ENCODE peak calls at places on chromosomes 6 and 20, in five cellular contexts. One of them, this sample, is unnamed.
A peak's percentile ranks its signal among the peaks of the same experiment; 100 is the strongest.

GRCh38 chr6:139663996-139664395 is 289.5 kb upstream of the CITED2 start:
- DNase-seq in cardiac muscle cell: no peak
- DNase-seq in IMR-90: no peak
- DNase-seq in ascending aorta: no peak
- DNase-seq in brain microvascular endothelial cell: no peak
- DNase-seq in this sample: no peak

GRCh38 chr20:8589956-8590355 is 457.9 kb downstream of the PLCB1 start:
- DNase-seq in cardiac muscle cell: no peak
- DNase-seq in IMR-90: peak; percentile 63
- DNase-seq in ascending aorta: no peak
- DNase-seq in brain microvascular endothelial cell: peak; percentile 12
- DNase-seq in this sample: no peak

GRCh38 chr20:51570755-51571469 is 28.4 kb upstream of the NFATC2 start:
- DNase-seq in cardiac muscle cell: peak; percentile 47
- DNase-seq in IMR-90: peak; percentile 17
- DNase-seq in ascending aorta: peak; percentile 68
- DNase-seq in brain microvascular endothelial cell: no peak
- DNase-seq in this sample: no peak

GRCh38 chr6:96460052-96460700 is 61.4 kb upstream of the UFL1 start:
- DNase-seq in cardiac muscle cell: no peak
- DNase-seq in IMR-90: no peak
- DNase-seq in ascending aorta: no peak
- DNase-seq in brain microvascular endothelial cell: no peak
- DNase-seq in this sample: peak; percentile 50

GRCh38 chr6:37236921-37237320 is 20.7 kb upstream of the TBC1D22B start:
- DNase-seq in cardiac muscle cell: no peak
- DNase-seq in IMR-90: peak; percentile 39
- DNase-seq in ascending aorta: no peak
- DNase-seq in brain microvascular endothelial cell: peak; percentile 52
- DNase-seq in this sample: peak; percentile 36

GRCh38 chr6:169722362-169723199 is 1.7 kb downstream of the PHF10 start:
- DNase-seq in cardiac muscle cell: peak; percentile 65
- DNase-seq in IMR-90: peak; percentile 88
- DNase-seq in ascending aorta: no peak
- DNase-seq in brain microvascular endothelial cell: peak; percentile 61
- DNase-seq in this sample: peak; percentile 86

GRCh38 chr6:70839286-70840266 is 117.3 kb downstream of the B3GAT2 start:
- DNase-seq in cardiac muscle cell: no peak
- DNase-seq in IMR-90: peak; percentile 26
- DNase-seq in ascending aorta: no peak
- DNase-seq in brain microvascular endothelial cell: no peak
- DNase-seq in this sample: no peak

GRCh38 chr6:80234411-80234810 is 127.9 kb downstream of the BCKDHB start:
- DNase-seq in cardiac muscle cell: no peak
- DNase-seq in IMR-90: peak; percentile 7
- DNase-seq in ascending aorta: no peak
- DNase-seq in brain microvascular endothelial cell: no peak
- DNase-seq in this sample: no peak

GRCh38 chr6:2275207-2275891 is 29.9 kb upstream of the GMDS start:
- DNase-seq in cardiac muscle cell: peak; percentile 18
- DNase-seq in IMR-90: peak; percentile 72
- DNase-seq in ascending aorta: no peak
- DNase-seq in brain microvascular endothelial cell: peak; percentile 10
- DNase-seq in this sample: no peak

GRCh38 chr6:126527016-126527606 is 187.2 kb downstream of the CENPW start:
- DNase-seq in cardiac muscle cell: no peak
- DNase-seq in IMR-90: no peak
- DNase-seq in ascending aorta: no peak
- DNase-seq in brain microvascular endothelial cell: no peak
- DNase-seq in this sample: no peak

GRCh38 chr6:7805088-7805756 is 79.3 kb downstream of the BMP6 start:
- DNase-seq in cardiac muscle cell: no peak
- DNase-seq in IMR-90: no peak
- DNase-seq in ascending aorta: no peak
- DNase-seq in brain microvascular endothelial cell: no peak
- DNase-seq in this sample: no peak

GRCh38 chr6:35411066-35411465 is 41.1 kb upstream of the FANCE start:
- DNase-seq in cardiac muscle cell: no peak
- DNase-seq in IMR-90: no peak
- DNase-seq in ascending aorta: no peak
- DNase-seq in brain microvascular endothelial cell: no peak
- DNase-seq in this sample: no peak

GRCh38 chr6:40387871-40388264 is 199.3 kb downstream of the LRFN2 start:
- DNase-seq in cardiac muscle cell: no peak
- DNase-seq in IMR-90: no peak
- DNase-seq in ascending aorta: no peak
- DNase-seq in brain microvascular endothelial cell: no peak
- DNase-seq in this sample: no peak

GRCh38 chr20:58774214-58774613 is 76.5 kb downstream of the GNAS-AS1 start:
- DNase-seq in cardiac muscle cell: no peak
- DNase-seq in IMR-90: no peak
- DNase-seq in ascending aorta: no peak
- DNase-seq in brain microvascular endothelial cell: no peak
- DNase-seq in this sample: no peak

GRCh38 chr6:150016324-150017185 is 8.8 kb downstream of the RAET1L start:
- DNase-seq in cardiac muscle cell: peak; percentile 74
- DNase-seq in IMR-90: peak; percentile 61
- DNase-seq in ascending aorta: peak; percentile 69
- DNase-seq in brain microvascular endothelial cell: peak; percentile 51
- DNase-seq in this sample: peak; percentile 56

GRCh38 chr6:53527249-53527765 is 17.6 kb downstream of the GCLC start:
- DNase-seq in cardiac muscle cell: no peak
- DNase-seq in IMR-90: no peak
- DNase-seq in ascending aorta: no peak
- DNase-seq in brain microvascular endothelial cell: no peak
- DNase-seq in this sample: no peak

GRCh38 chr6:33249732-33250625 is 21.7 kb downstream of the VPS52 start:
- DNase-seq in cardiac muscle cell: peak; percentile 69
- DNase-seq in IMR-90: peak; percentile 88
- DNase-seq in ascending aorta: peak; percentile 62
- DNase-seq in brain microvascular endothelial cell: peak; percentile 81
- DNase-seq in this sample: peak; percentile 88

GRCh38 chr6:28841290-28841689 is 82.5 kb downstream of the TRIM27 start:
- DNase-seq in cardiac muscle cell: no peak
- DNase-seq in IMR-90: no peak
- DNase-seq in ascending aorta: no peak
- DNase-seq in brain microvascular endothelial cell: no peak
- DNase-seq in this sample: no peak

GRCh38 chr20:38113401-38114325 is 51.4 kb downstream of the TGM2 start:
- DNase-seq in cardiac muscle cell: peak; percentile 57
- DNase-seq in IMR-90: no peak
- DNase-seq in ascending aorta: no peak
- DNase-seq in brain microvascular endothelial cell: peak; percentile 55
- DNase-seq in this sample: no peak

GRCh38 chr6:73610444-73611275 is 43.1 kb downstream of the SLC17A5 start:
- DNase-seq in cardiac muscle cell: peak; percentile 68
- DNase-seq in IMR-90: peak; percentile 66
- DNase-seq in ascending aorta: no peak
- DNase-seq in brain microvascular endothelial cell: no peak
- DNase-seq in this sample: peak; percentile 33

GRCh38 chr6:167497387-167498056 is 172.6 kb downstream of the TTLL2 start:
- DNase-seq in cardiac muscle cell: no peak
- DNase-seq in IMR-90: no peak
- DNase-seq in ascending aorta: no peak
- DNase-seq in brain microvascular endothelial cell: peak; percentile 8
- DNase-seq in this sample: no peak

GRCh38 chr20:24827603-24828295 is 121.3 kb upstream of the CST7 start:
- DNase-seq in cardiac muscle cell: no peak
- DNase-seq in IMR-90: no peak
- DNase-seq in ascending aorta: no peak
- DNase-seq in brain microvascular endothelial cell: no peak
- DNase-seq in this sample: no peak

GRCh38 chr6:98576811-98577210 is 257.6 kb upstream of the POU3F2 start:
- DNase-seq in cardiac muscle cell: no peak
- DNase-seq in IMR-90: no peak
- DNase-seq in ascending aorta: no peak
- DNase-seq in brain microvascular endothelial cell: no peak
- DNase-seq in this sample: no peak

GRCh38 chr6:593139-593906 is 63.6 kb downstream of the HUS1B start:
- DNase-seq in cardiac muscle cell: peak; percentile 70
- DNase-seq in IMR-90: peak; percentile 56
- DNase-seq in ascending aorta: no peak
- DNase-seq in brain microvascular endothelial cell: peak; percentile 46
- DNase-seq in this sample: peak; percentile 26

GRCh38 chr20:41245086-41245707 is 72.3 kb downstream of the ZHX3 start:
- DNase-seq in cardiac muscle cell: peak; percentile 54
- DNase-seq in IMR-90: peak; percentile 42
- DNase-seq in ascending aorta: no peak
- DNase-seq in brain microvascular endothelial cell: no peak
- DNase-seq in this sample: no peak

GRCh38 chr6:74768120-74768519 is 437.7 kb downstream of the COL12A1 start:
- DNase-seq in cardiac muscle cell: no peak
- DNase-seq in IMR-90: no peak
- DNase-seq in ascending aorta: no peak
- DNase-seq in brain microvascular endothelial cell: no peak
- DNase-seq in this sample: no peak

GRCh38 chr20:8997720-8998119 is 71.2 kb upstream of the PLCB4 start:
- DNase-seq in cardiac muscle cell: no peak
- DNase-seq in IMR-90: no peak
- DNase-seq in ascending aorta: no peak
- DNase-seq in brain microvascular endothelial cell: no peak
- DNase-seq in this sample: no peak

GRCh38 chr6:158528826-158529225 is 31.1 kb upstream of the TMEM181 start:
- DNase-seq in cardiac muscle cell: no peak
- DNase-seq in IMR-90: no peak
- DNase-seq in ascending aorta: no peak
- DNase-seq in brain microvascular endothelial cell: no peak
- DNase-seq in this sample: no peak

GRCh38 chr6:145651988-145652387 is 83.3 kb downstream of the EPM2A start:
- DNase-seq in cardiac muscle cell: no peak
- DNase-seq in IMR-90: no peak
- DNase-seq in ascending aorta: no peak
- DNase-seq in brain microvascular endothelial cell: no peak
- DNase-seq in this sample: no peak

GRCh38 chr6:125611573-125612399 is 137.6 kb upstream of the HEY2 start:
- DNase-seq in cardiac muscle cell: peak; percentile 59
- DNase-seq in IMR-90: no peak
- DNase-seq in ascending aorta: no peak
- DNase-seq in brain microvascular endothelial cell: peak; percentile 82
- DNase-seq in this sample: no peak

GRCh38 chr20:35595456-35595855 is 20.2 kb upstream of the SPAG4 start:
- DNase-seq in cardiac muscle cell: no peak
- DNase-seq in IMR-90: no peak
- DNase-seq in ascending aorta: no peak
- DNase-seq in brain microvascular endothelial cell: no peak
- DNase-seq in this sample: no peak

GRCh38 chr20:49310695-49311094 is 32.8 kb upstream of the ZNFX1 start:
- DNase-seq in cardiac muscle cell: peak; percentile 31
- DNase-seq in IMR-90: peak; percentile 19
- DNase-seq in ascending aorta: no peak
- DNase-seq in brain microvascular endothelial cell: peak; percentile 14
- DNase-seq in this sample: peak; percentile 69

GRCh38 chr6:50850860-50851259 is 32.2 kb downstream of the TFAP2B start:
- DNase-seq in cardiac muscle cell: no peak
- DNase-seq in IMR-90: no peak
- DNase-seq in ascending aorta: no peak
- DNase-seq in brain microvascular endothelial cell: no peak
- DNase-seq in this sample: no peak

GRCh38 chr20:37329481-37330165 is 16.3 kb upstream of the SRC start:
- DNase-seq in cardiac muscle cell: no peak
- DNase-seq in IMR-90: no peak
- DNase-seq in ascending aorta: no peak
- DNase-seq in brain microvascular endothelial cell: no peak
- DNase-seq in this sample: no peak

GRCh38 chr6:36430351-36430750 is 12.3 kb downstream of the PXT1 start:
- DNase-seq in cardiac muscle cell: peak; percentile 60
- DNase-seq in IMR-90: peak; percentile 67
- DNase-seq in ascending aorta: no peak
- DNase-seq in brain microvascular endothelial cell: peak; percentile 79
- DNase-seq in this sample: no peak

GRCh38 chr20:63007472-63007721 is 633 bp upstream of the BHLHE23 start:
- DNase-seq in cardiac muscle cell: no peak
- DNase-seq in IMR-90: no peak
- DNase-seq in ascending aorta: no peak
- DNase-seq in brain microvascular endothelial cell: no peak
- DNase-seq in this sample: no peak
- H3K4me3 ChIP-seq in cardiac muscle cell: peak overlapping the region; percentile 18
- H3K4me3 ChIP-seq in IMR-90: no peak overlapping the region
- H3K4me3 ChIP-seq in ascending aorta: no peak overlapping the region
- H3K4me3 ChIP-seq in brain microvascular endothelial cell: no peak overlapping the region
- H3K4me3 ChIP-seq in this sample: no peak overlapping the region

DNA sequence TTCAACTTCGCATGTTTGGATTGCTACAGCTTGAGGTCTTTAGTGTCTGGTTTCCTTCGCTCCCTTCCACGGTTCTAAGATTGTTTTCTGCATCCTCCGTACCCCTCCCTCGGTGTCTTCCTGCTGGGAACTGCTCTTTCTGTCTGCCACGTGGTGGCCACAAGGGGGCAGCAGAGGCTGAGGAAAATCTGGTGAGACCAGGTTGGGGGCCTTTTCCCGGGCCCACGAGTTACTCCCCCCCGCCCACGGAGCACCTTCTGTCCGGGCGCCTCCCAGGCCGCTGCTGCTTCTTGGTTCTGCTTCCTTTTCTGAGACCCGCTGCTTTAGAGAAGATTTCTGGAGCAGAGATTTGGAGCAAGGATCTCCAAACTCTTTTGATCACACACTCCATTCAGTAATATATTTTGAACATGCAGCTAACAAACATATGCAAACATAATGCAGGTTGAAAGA is 21.1 kb upstream of the NOTCH4 start:
- DNase-seq in cardiac muscle cell: peak; percentile 85
- DNase-seq in IMR-90: peak; percentile 63
- DNase-seq in ascending aorta: peak; percentile 89
- DNase-seq in brain microvascular endothelial cell: peak; percentile 64
- DNase-seq in this sample: peak; percentile 33
- H3K4me3 ChIP-seq in cardiac muscle cell: no peak overlapping the region
- H3K4me3 ChIP-seq in IMR-90: no peak overlapping the region
- H3K4me3 ChIP-seq in ascending aorta: peak overlapping the region; percentile 29
- H3K4me3 ChIP-seq in brain microvascular endothelial cell: no peak overlapping the region
- H3K4me3 ChIP-seq in this sample: no peak overlapping the region

GRCh38 chr6:162857321-162857720 is 129.5 kb downstream of the PACRG start:
- DNase-seq in cardiac muscle cell: no peak
- DNase-seq in IMR-90: no peak
- DNase-seq in ascending aorta: no peak
- DNase-seq in brain microvascular endothelial cell: no peak
- DNase-seq in this sample: no peak
- H3K4me3 ChIP-seq in cardiac muscle cell: no peak overlapping the region
- H3K4me3 ChIP-seq in IMR-90: peak overlapping the region; percentile 22
- H3K4me3 ChIP-seq in ascending aorta: no peak overlapping the region
- H3K4me3 ChIP-seq in brain microvascular endothelial cell: peak overlapping the region; percentile 28
- H3K4me3 ChIP-seq in this sample: no peak overlapping the region

GRCh38 chr6:165746331-165746730 is 83.3 kb upstream of the PDE10A start:
- DNase-seq in cardiac muscle cell: no peak
- DNase-seq in IMR-90: no peak
- DNase-seq in ascending aorta: no peak
- DNase-seq in brain microvascular endothelial cell: no peak
- DNase-seq in this sample: no peak

GRCh38 chr6:165743366-165743898 is 80.4 kb upstream of the PDE10A start:
- DNase-seq in cardiac muscle cell: no peak
- DNase-seq in IMR-90: no peak
- DNase-seq in ascending aorta: no peak
- DNase-seq in brain microvascular endothelial cell: no peak
- DNase-seq in this sample: no peak

GRCh38 chr6:165745492-165745891 is 82.5 kb upstream of the PDE10A start:
- DNase-seq in cardiac muscle cell: no peak
- DNase-seq in IMR-90: no peak
- DNase-seq in ascending aorta: no peak
- DNase-seq in brain microvascular endothelial cell: no peak
- DNase-seq in this sample: no peak

GRCh38 chr6:165742047-165742446 is 79.0 kb upstream of the PDE10A start:
- DNase-seq in cardiac muscle cell: no peak
- DNase-seq in IMR-90: no peak
- DNase-seq in ascending aorta: no peak
- DNase-seq in brain microvascular endothelial cell: no peak
- DNase-seq in this sample: no peak

GRCh38 chr6:165744515-165745228 is 81.6 kb upstream of the PDE10A start:
- DNase-seq in cardiac muscle cell: peak; percentile 85
- DNase-seq in IMR-90: peak; percentile 41
- DNase-seq in ascending aorta: no peak
- DNase-seq in brain microvascular endothelial cell: peak; percentile 35
- DNase-seq in this sample: no peak
- H3K4me3 ChIP-seq in cardiac muscle cell: no peak overlapping the region
- H3K4me3 ChIP-seq in IMR-90: no peak overlapping the region
- H3K4me3 ChIP-seq in ascending aorta: no peak overlapping the region
- H3K4me3 ChIP-seq in brain microvascular endothelial cell: no peak overlapping the region
- H3K4me3 ChIP-seq in this sample: no peak overlapping the region